ENCODE peak calls at places on chromosome 21, in six cellular contexts. Y, A, H, N, G and I are unnamed samples.

GRCh38 chr21:31117046-31117916 is 79.0 kb upstream of the KRTAP19-8 start:
- DNase-seq in Y (no peak), A (peak; percentile 86), H (no peak), N (no peak), G (no peak), I (peak; percentile 46)

GRCh38 chr21:40053007-40053406 is 185.8 kb downstream of the PCP4 start:
- DNase-seq in Y (peak; percentile 68), A (no peak), H (peak; percentile 54), N (no peak), G (no peak), I (no peak)

GRCh38 chr21:41396452-41397107 is 29.5 kb upstream of the MX1 start:
- DNase-seq in Y (no peak), A (no peak), H (no peak), N (no peak), G (no peak), I (peak; percentile 45)

GRCh38 chr21:15061284-15061683 is 3.5 kb downstream of the NRIP1 start:
- DNase-seq in Y (no peak), A (no peak), H (no peak), N (no peak), G (no peak), I (no peak)

GRCh38 chr21:40512590-40512989 is 334.4 kb downstream of the DSCAM start:
- DNase-seq in Y (no peak), A (no peak), H (no peak), N (peak; percentile 1), G (no peak), I (no peak)

GRCh38 chr21:37828515-37828914 is 87.7 kb downstream of the KCNJ6 start:
- DNase-seq in Y (no peak), A (no peak), H (no peak), N (no peak), G (no peak), I (no peak)

GRCh38 chr21:32474179-32475059 is 61.9 kb downstream of the EVA1C start:
- DNase-seq in Y (no peak), A (no peak), H (no peak), N (no peak), G (no peak), I (no peak)

GRCh38 chr21:40685121-40685630 is 161.8 kb downstream of the DSCAM start:
- DNase-seq in Y (no peak), A (no peak), H (no peak), N (no peak), G (no peak), I (no peak)

GRCh38 chr21:30439975-30440374 is at the start of gene KRTAP15-1:
- DNase-seq in Y (no peak), A (no peak), H (no peak), N (no peak), G (no peak), I (no peak)

GRCh38 chr21:32772281-32773047 is 909 bp upstream of the PAXBP1 start:
- DNase-seq in Y (no peak), A (peak; percentile 20), H (peak; percentile 27), N (peak; percentile 53), G (no peak), I (peak; percentile 27)

GRCh38 chr21:41932576-41933258 is 21.1 kb downstream of the C2CD2 start:
- DNase-seq in Y (no peak), A (peak; percentile 56), H (peak; percentile 40), N (no peak), G (no peak), I (peak; percentile 91)

GRCh38 chr21:32056791-32057190 is 184.0 kb downstream of the HUNK start:
- DNase-seq in Y (no peak), A (no peak), H (no peak), N (no peak), G (no peak), I (no peak)

GRCh38 chr21:25169370-25169769 is 437.9 kb downstream of the MRPL39 start:
- DNase-seq in Y (no peak), A (no peak), H (no peak), N (no peak), G (no peak), I (no peak)

GRCh38 chr21:38478782-38479181 is 19.5 kb downstream of the ERG start:
- DNase-seq in Y (no peak), A (peak; percentile 10), H (no peak), N (no peak), G (no peak), I (peak; percentile 98)

GRCh38 chr21:31182231-31183129 is 144.2 kb upstream of the KRTAP19-8 start:
- DNase-seq in Y (no peak), A (no peak), H (no peak), N (peak; percentile 42), G (no peak), I (no peak)

GRCh38 chr21:44986471-44987291 is 46.9 kb downstream of the SLX9 start:
- DNase-seq in Y (no peak), A (no peak), H (peak; percentile 24), N (no peak), G (no peak), I (no peak)

GRCh38 chr21:30391615-30392014 is 4.2 kb upstream of the KRTAP13-1 start:
- DNase-seq in Y (no peak), A (no peak), H (no peak), N (no peak), G (no peak), I (no peak)

GRCh38 chr21:38984982-38985422 is 179.3 kb downstream of the ETS2 start:
- DNase-seq in Y (no peak), A (peak; percentile 86), H (peak; percentile 49), N (no peak), G (no peak), I (peak; percentile 84)

GRCh38 chr21:41280115-41280919 is 36.3 kb upstream of the FAM3B start:
- DNase-seq in Y (no peak), A (peak; percentile 85), H (peak; percentile 38), N (no peak), G (no peak), I (peak; percentile 74)

GRCh38 chr21:45353200-45353599 is 51.8 kb upstream of the COL18A1 start:
- DNase-seq in Y (no peak), A (no peak), H (no peak), N (no peak), G (no peak), I (no peak)

GRCh38 chr21:39804264-39804663 is 59.3 kb downstream of the IGSF5 start:
- DNase-seq in Y (no peak), A (no peak), H (no peak), N (no peak), G (no peak), I (no peak)